ENCODE peak calls at places on chromosomes 12 and 14, in ten cellular contexts. W is CD4-positive, CD25-positive, alpha-beta regulatory T cell; Z is mesendoderm; K is ovary; Q is lung; X is AG04450; R is gastrocnemius medialis; B is brain microvascular endothelial cell; V is HCT116; E is iPS DF 6.9. O is an unnamed sample.
A peak's percentile ranks its signal among the peaks of the same experiment; 100 is the strongest.

GRCh38 chr14:106459971-106460730 is 933.8 kb downstream of the TMEM121 start:
- DNase-seq in W (peak; percentile 24), Z (no peak), K (no peak), Q (no peak), X (no peak), R (no peak), B (no peak), V (no peak), E (no peak), O (no peak)

GRCh38 chr12:48028541-48029400 is 24.5 kb upstream of the COL2A1 start:
- DNase-seq in W (no peak), Z (no peak), K (no peak), Q (no peak), X (no peak), R (no peak), B (no peak), V (no peak), E (no peak), O (no peak)

GRCh38 chr14:78170203-78170602 is at the start of gene NRXN3:
- DNase-seq in W (no peak), Z (peak; percentile 92), K (no peak), Q (no peak), X (no peak), R (no peak), B (no peak), V (no peak), E (peak; percentile 64), O (no peak)

GRCh38 chr14:96086032-96086431 is 46.9 kb downstream of the C14orf132 start:
- DNase-seq in W (no peak), Z (peak; percentile 55), K (no peak), Q (no peak), X (peak; percentile 34), R (no peak), B (peak; percentile 77), V (no peak), E (no peak), O (no peak)

GRCh38 chr12:121461048-121461447 is 61.1 kb downstream of the RNF34 start:
- DNase-seq in W (no peak), Z (no peak), K (no peak), Q (no peak), X (no peak), R (no peak), B (no peak), V (no peak), E (no peak), O (no peak)

GRCh38 chr14:34051966-34052657 is 101.2 kb upstream of the EGLN3 start:
- DNase-seq in W (peak; percentile 42), Z (no peak), K (no peak), Q (no peak), X (no peak), R (no peak), B (no peak), V (peak; percentile 88), E (no peak), O (no peak)

GRCh38 chr12:106226884-106227640 is 20.8 kb downstream of the CKAP4 start:
- DNase-seq in W (peak; percentile 74), Z (peak; percentile 69), K (no peak), Q (no peak), X (no peak), R (peak; percentile 36), B (peak; percentile 48), V (peak; percentile 28), E (no peak), O (no peak)

GRCh38 chr12:63961543-63961942 is 117.0 kb downstream of the SRGAP1 start:
- DNase-seq in W (no peak), Z (no peak), K (no peak), Q (no peak), X (no peak), R (no peak), B (no peak), V (no peak), E (no peak), O (no peak)

DNA sequence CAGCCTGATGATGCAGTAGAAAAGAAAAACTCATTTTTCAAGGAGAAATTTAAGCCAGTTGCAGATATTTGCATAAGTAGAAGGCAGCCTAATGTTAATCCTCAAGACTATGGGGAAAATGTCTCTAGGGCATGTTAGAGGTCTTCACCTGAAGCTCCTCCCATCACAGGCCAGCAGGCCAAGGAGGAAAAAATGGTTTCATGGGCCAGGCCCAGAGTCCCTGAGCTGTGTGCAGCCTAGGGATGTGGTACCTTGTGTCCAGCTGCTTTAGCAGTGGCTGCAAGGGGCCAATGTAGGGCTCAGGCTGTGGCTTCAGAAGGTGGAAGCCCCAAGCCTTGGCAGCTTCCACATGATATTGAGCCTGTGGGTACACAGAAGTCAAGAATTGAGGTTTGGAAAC is 1946.7 kb upstream of the FLRT2 start:
- DNase-seq in W (no peak), Z (peak; percentile 11), K (no peak), Q (no peak), X (no peak), R (no peak), B (no peak), V (no peak), E (no peak), O (no peak)
- H3K27ac ChIP-seq in W (no peak overlapping the region), Z (no peak overlapping the region), K (no peak overlapping the region), Q (no peak overlapping the region), X (no peak overlapping the region), R (no peak overlapping the region), B (no peak overlapping the region), V (no peak overlapping the region), E (no peak overlapping the region), O (no peak overlapping the region)

GRCh38 chr14:74879427-74880180 is 2.1 kb upstream of the DLST start:
- DNase-seq in W (no peak), Z (peak; percentile 79), K (no peak), Q (no peak), X (no peak), R (no peak), B (no peak), V (no peak), E (no peak), O (no peak)

GRCh38 chr14:74875204-74875603 is 741 bp downstream of the PROX2 start:
- DNase-seq in W (no peak), Z (no peak), K (no peak), Q (no peak), X (no peak), R (no peak), B (no peak), V (no peak), E (no peak), O (no peak)

GRCh38 chr14:74881425-74882102 is at the start of gene DLST:
- DNase-seq in W (peak; percentile 92), Z (peak; percentile 92), K (peak; percentile 83), Q (peak; percentile 86), X (peak; percentile 66), R (peak; percentile 77), B (peak; percentile 75), V (peak; percentile 71), E (peak; percentile 63), O (peak; percentile 86)

GRCh38 chr14:74871819-74872218 is 4.1 kb downstream of the PROX2 start:
- DNase-seq in W (no peak), Z (no peak), K (no peak), Q (no peak), X (no peak), R (no peak), B (no peak), V (no peak), E (no peak), O (no peak)

DNA sequence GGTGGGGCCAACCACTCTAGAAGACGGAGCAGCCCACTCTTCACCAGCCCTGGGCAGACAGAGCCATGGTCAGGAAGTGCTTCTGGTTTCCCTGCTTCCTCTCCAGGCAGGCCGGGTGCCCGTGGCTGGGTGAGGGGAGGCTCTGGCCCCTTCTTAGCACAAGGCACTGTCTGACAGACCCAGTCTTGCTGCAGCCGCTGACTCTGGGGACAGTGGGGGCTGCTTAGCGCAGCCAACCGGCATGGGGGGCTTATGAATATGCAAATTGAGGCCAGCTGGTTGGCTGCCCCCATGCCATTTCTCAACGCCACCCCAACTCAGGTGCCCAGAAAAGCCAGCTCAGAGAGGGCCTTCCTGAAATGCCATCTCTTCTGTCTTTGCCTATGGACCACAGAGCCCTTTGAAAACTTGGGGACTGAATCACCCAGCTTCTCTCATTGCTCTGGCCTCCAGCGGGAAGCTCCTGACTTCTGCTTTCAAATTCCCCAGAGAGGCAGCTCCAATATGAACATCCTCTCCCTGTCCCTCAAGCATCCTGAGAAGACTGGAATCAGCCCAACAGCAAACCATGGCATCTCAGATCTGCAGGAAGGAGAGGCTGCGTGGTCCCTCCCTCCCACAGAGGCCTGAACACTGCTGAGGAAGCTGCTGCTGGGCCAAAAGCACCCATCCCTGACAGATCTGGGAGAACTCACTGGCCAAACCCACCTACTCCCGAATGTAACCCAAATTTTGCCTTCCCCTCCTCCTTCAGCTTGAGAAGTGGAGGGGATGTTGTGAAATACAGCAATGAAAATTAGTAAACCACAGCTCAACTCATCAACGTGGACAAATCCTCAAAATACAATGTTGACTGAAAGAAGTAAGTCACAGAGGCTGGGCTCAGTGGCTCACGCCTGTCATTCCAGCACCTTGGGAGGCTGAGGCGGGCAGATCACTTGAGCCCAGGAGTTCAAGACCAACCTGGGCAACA is at the start of gene PROX2:
- DNase-seq in W (peak; percentile 16), Z (no peak), K (no peak), Q (no peak), X (no peak), R (no peak), B (no peak), V (no peak), E (no peak), O (no peak)
- H3K4me3 ChIP-seq in W (peak within 1 kb of the TSS; percentile 19), Z (no peak within 1 kb of the TSS), K (no peak within 1 kb of the TSS), Q (no peak within 1 kb of the TSS), X (no peak within 1 kb of the TSS), R (no peak within 1 kb of the TSS), B (no peak within 1 kb of the TSS), V (no peak within 1 kb of the TSS), E (no peak within 1 kb of the TSS), O (no peak within 1 kb of the TSS)

GRCh38 chr12:132470417-132470816 is 19.5 kb upstream of the FBRSL1 start:
- DNase-seq in W (no peak), Z (no peak), K (no peak), Q (no peak), X (no peak), R (no peak), B (no peak), V (no peak), E (no peak), O (no peak)
- H3K27me3 ChIP-seq in W (no peaks in the 10 kb centered on the region), Z (no peaks in the 10 kb centered on the region), K (no peaks in the 10 kb centered on the region), Q (no peaks in the 10 kb centered on the region), X (no peaks in the 10 kb centered on the region), R (peaks cover 24% of the 10 kb centered on the region), B (peaks cover 5% of the 10 kb centered on the region), V (no peaks in the 10 kb centered on the region), E (peaks cover 2% of the 10 kb centered on the region), O (peaks cover under 1% of the 10 kb centered on the region)

GRCh38 chr14:68657300-68658028 is 135.4 kb downstream of the ZFP36L1 start:
- DNase-seq in W (no peak), Z (no peak), K (peak; percentile 6), Q (no peak), X (no peak), R (no peak), B (no peak), V (no peak), E (no peak), O (no peak)

GRCh38 chr14:68655021-68655811 is 137.7 kb downstream of the ZFP36L1 start:
- DNase-seq in W (no peak), Z (no peak), K (peak; percentile 78), Q (no peak), X (no peak), R (no peak), B (no peak), V (no peak), E (no peak), O (no peak)

GRCh38 chr14:68654471-68654941 is 138.4 kb downstream of the ZFP36L1 start:
- DNase-seq in W (no peak), Z (no peak), K (peak; percentile 80), Q (no peak), X (no peak), R (no peak), B (no peak), V (no peak), E (no peak), O (no peak)

GRCh38 chr14:68656452-68656851 is 136.4 kb downstream of the ZFP36L1 start:
- DNase-seq in W (no peak), Z (no peak), K (peak; percentile 9), Q (no peak), X (no peak), R (no peak), B (no peak), V (no peak), E (no peak), O (no peak)

DNA sequence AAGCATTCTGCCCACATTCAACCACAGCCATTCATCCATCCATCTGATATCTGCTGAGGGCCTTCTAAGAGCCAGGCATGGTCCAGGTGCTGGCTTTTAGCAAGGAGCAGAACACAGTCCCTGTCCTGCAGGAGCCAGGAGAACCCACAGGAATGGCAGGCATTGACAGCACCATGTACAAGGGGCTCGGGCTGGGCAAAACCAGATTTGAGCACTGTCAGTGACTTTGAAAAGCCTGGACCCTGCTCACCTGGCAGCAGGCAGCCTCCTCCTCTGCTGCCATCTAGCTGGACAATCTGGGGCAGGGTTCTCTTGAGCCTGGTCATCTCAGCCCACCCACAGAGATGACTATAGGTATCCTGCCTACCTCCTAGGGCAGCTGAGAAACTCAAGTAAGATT is 136.9 kb downstream of the ZFP36L1 start:
- DNase-seq in W (no peak), Z (no peak), K (peak; percentile 24), Q (no peak), X (no peak), R (no peak), B (no peak), V (peak; percentile 18), E (no peak), O (no peak)
- H3K27ac ChIP-seq in W (no peak overlapping the region), Z (no peak overlapping the region), K (peak overlapping the region; percentile 80), Q (no peak overlapping the region), X (no peak overlapping the region), R (no peak overlapping the region), B (no peak overlapping the region), V (peak overlapping the region; percentile 13), E (no peak overlapping the region), O (no peak overlapping the region)

O was measured in dorsolateral prefrontal cortex.